ENCODE peak calls at places on chromosome 13, in seven cellular contexts. One of them, this sample, is unnamed.

GRCh38 chr13:41694902-41695301 is 237.6 kb downstream of the RGCC start:
- DNase-seq in choroid plexus epithelial cell: peak; percentile 95
- DNase-seq in WERI-Rb-1: no peak
- DNase-seq in mucosa of descending colon: peak; percentile 43
- DNase-seq in activated gamma-delta T cell treated with anti-CD3 and anti-CD28 coated beads, Interleukin-2, amount 50 U/mL, for 16 hours: no peak
- DNase-seq in Calu3: peak; percentile 40
- DNase-seq in anterior cingulate cortex: no peak
- DNase-seq in this sample: no peak

GRCh38 chr13:44096906-44097305 is 217.2 kb downstream of the LACC1 start:
- DNase-seq in Calu3: no peak
- DNase-seq in anterior cingulate cortex: no peak
- DNase-seq in WERI-Rb-1: no peak
- DNase-seq in mucosa of descending colon: no peak
- DNase-seq in activated gamma-delta T cell treated with anti-CD3 and anti-CD28 coated beads, Interleukin-2, amount 50 U/mL, for 16 hours: no peak
- DNase-seq in choroid plexus epithelial cell: no peak
- DNase-seq in this sample: no peak

GRCh38 chr13:26967119-26968038 is 204.2 kb downstream of the USP12 start:
- DNase-seq in choroid plexus epithelial cell: no peak
- DNase-seq in Calu3: no peak
- DNase-seq in activated gamma-delta T cell treated with anti-CD3 and anti-CD28 coated beads, Interleukin-2, amount 50 U/mL, for 16 hours: no peak
- DNase-seq in anterior cingulate cortex: no peak
- DNase-seq in mucosa of descending colon: peak; percentile 49
- DNase-seq in WERI-Rb-1: no peak
- DNase-seq in this sample: peak; percentile 99

GRCh38 chr13:35470671-35471465 is 5.6 kb downstream of the MAB21L1 start:
- DNase-seq in activated gamma-delta T cell treated with anti-CD3 and anti-CD28 coated beads, Interleukin-2, amount 50 U/mL, for 16 hours: no peak
- DNase-seq in anterior cingulate cortex: no peak
- DNase-seq in WERI-Rb-1: peak; percentile 81
- DNase-seq in mucosa of descending colon: peak; percentile 10
- DNase-seq in choroid plexus epithelial cell: peak; percentile 41
- DNase-seq in Calu3: no peak
- DNase-seq in this sample: peak; percentile 90

GRCh38 chr13:65843314-65843731 is 1386.8 kb downstream of the PCDH9 start:
- DNase-seq in WERI-Rb-1: no peak
- DNase-seq in activated gamma-delta T cell treated with anti-CD3 and anti-CD28 coated beads, Interleukin-2, amount 50 U/mL, for 16 hours: no peak
- DNase-seq in Calu3: no peak
- DNase-seq in mucosa of descending colon: no peak
- DNase-seq in anterior cingulate cortex: no peak
- DNase-seq in choroid plexus epithelial cell: no peak
- DNase-seq in this sample: no peak

GRCh38 chr13:50766043-50766442 is 77.4 kb downstream of the DLEU7 start:
- DNase-seq in mucosa of descending colon: no peak
- DNase-seq in WERI-Rb-1: no peak
- DNase-seq in choroid plexus epithelial cell: no peak
- DNase-seq in Calu3: no peak
- DNase-seq in activated gamma-delta T cell treated with anti-CD3 and anti-CD28 coated beads, Interleukin-2, amount 50 U/mL, for 16 hours: no peak
- DNase-seq in anterior cingulate cortex: no peak
- DNase-seq in this sample: no peak

GRCh38 chr13:20525601-20526544 is at the start of gene CRYL1:
- DNase-seq in activated gamma-delta T cell treated with anti-CD3 and anti-CD28 coated beads, Interleukin-2, amount 50 U/mL, for 16 hours: peak; percentile 45
- DNase-seq in mucosa of descending colon: peak; percentile 84
- DNase-seq in anterior cingulate cortex: peak; percentile 75
- DNase-seq in Calu3: peak; percentile 52
- DNase-seq in WERI-Rb-1: peak; percentile 73
- DNase-seq in choroid plexus epithelial cell: peak; percentile 46
- DNase-seq in this sample: peak; percentile 85

GRCh38 chr13:85497652-85498051 is 301.6 kb downstream of the SLITRK6 start:
- DNase-seq in WERI-Rb-1: no peak
- DNase-seq in anterior cingulate cortex: no peak
- DNase-seq in mucosa of descending colon: no peak
- DNase-seq in activated gamma-delta T cell treated with anti-CD3 and anti-CD28 coated beads, Interleukin-2, amount 50 U/mL, for 16 hours: no peak
- DNase-seq in choroid plexus epithelial cell: peak; percentile 95
- DNase-seq in Calu3: peak; percentile 34
- DNase-seq in this sample: no peak

GRCh38 chr13:73168226-73168992 is 109.6 kb downstream of the KLF5 start:
- DNase-seq in activated gamma-delta T cell treated with anti-CD3 and anti-CD28 coated beads, Interleukin-2, amount 50 U/mL, for 16 hours: no peak
- DNase-seq in anterior cingulate cortex: no peak
- DNase-seq in WERI-Rb-1: no peak
- DNase-seq in Calu3: no peak
- DNase-seq in mucosa of descending colon: no peak
- DNase-seq in choroid plexus epithelial cell: no peak
- DNase-seq in this sample: no peak

GRCh38 chr13:29573190-29573589 is 22.3 kb downstream of the SLC7A1 start:
- DNase-seq in mucosa of descending colon: peak; percentile 85
- DNase-seq in WERI-Rb-1: no peak
- DNase-seq in Calu3: no peak
- DNase-seq in activated gamma-delta T cell treated with anti-CD3 and anti-CD28 coated beads, Interleukin-2, amount 50 U/mL, for 16 hours: no peak
- DNase-seq in choroid plexus epithelial cell: peak; percentile 58
- DNase-seq in anterior cingulate cortex: peak; percentile 21
- DNase-seq in this sample: peak; percentile 60

GRCh38 chr13:21465710-21466160 is 6.6 kb upstream of the ZDHHC20 start:
- DNase-seq in anterior cingulate cortex: no peak
- DNase-seq in choroid plexus epithelial cell: no peak
- DNase-seq in activated gamma-delta T cell treated with anti-CD3 and anti-CD28 coated beads, Interleukin-2, amount 50 U/mL, for 16 hours: no peak
- DNase-seq in Calu3: peak; percentile 36
- DNase-seq in mucosa of descending colon: peak; percentile 22
- DNase-seq in WERI-Rb-1: no peak
- DNase-seq in this sample: no peak

GRCh38 chr13:88945793-88946192 is 1274.6 kb downstream of the SLITRK5 start:
- DNase-seq in Calu3: no peak
- DNase-seq in choroid plexus epithelial cell: no peak
- DNase-seq in WERI-Rb-1: no peak
- DNase-seq in mucosa of descending colon: no peak
- DNase-seq in activated gamma-delta T cell treated with anti-CD3 and anti-CD28 coated beads, Interleukin-2, amount 50 U/mL, for 16 hours: no peak
- DNase-seq in anterior cingulate cortex: no peak
- DNase-seq in this sample: no peak

GRCh38 chr13:99582511-99582910 is 81.2 kb downstream of the TM9SF2 start:
- DNase-seq in mucosa of descending colon: no peak
- DNase-seq in Calu3: no peak
- DNase-seq in anterior cingulate cortex: no peak
- DNase-seq in activated gamma-delta T cell treated with anti-CD3 and anti-CD28 coated beads, Interleukin-2, amount 50 U/mL, for 16 hours: no peak
- DNase-seq in choroid plexus epithelial cell: no peak
- DNase-seq in WERI-Rb-1: no peak
- DNase-seq in this sample: no peak

GRCh38 chr13:24630851-24631341 is 49.3 kb upstream of the ATP12A start:
- DNase-seq in WERI-Rb-1: no peak
- DNase-seq in Calu3: peak; percentile 65
- DNase-seq in mucosa of descending colon: no peak
- DNase-seq in choroid plexus epithelial cell: peak; percentile 66
- DNase-seq in anterior cingulate cortex: no peak
- DNase-seq in activated gamma-delta T cell treated with anti-CD3 and anti-CD28 coated beads, Interleukin-2, amount 50 U/mL, for 16 hours: no peak
- DNase-seq in this sample: no peak

GRCh38 chr13:32910530-32910929 is 105.7 kb upstream of the KL start:
- DNase-seq in anterior cingulate cortex: no peak
- DNase-seq in choroid plexus epithelial cell: no peak
- DNase-seq in activated gamma-delta T cell treated with anti-CD3 and anti-CD28 coated beads, Interleukin-2, amount 50 U/mL, for 16 hours: no peak
- DNase-seq in WERI-Rb-1: no peak
- DNase-seq in Calu3: no peak
- DNase-seq in mucosa of descending colon: no peak
- DNase-seq in this sample: no peak

GRCh38 chr13:85755123-85755522 is 44.1 kb downstream of the SLITRK6 start:
- DNase-seq in choroid plexus epithelial cell: peak; percentile 8
- DNase-seq in WERI-Rb-1: no peak
- DNase-seq in anterior cingulate cortex: no peak
- DNase-seq in Calu3: no peak
- DNase-seq in activated gamma-delta T cell treated with anti-CD3 and anti-CD28 coated beads, Interleukin-2, amount 50 U/mL, for 16 hours: no peak
- DNase-seq in mucosa of descending colon: no peak
- DNase-seq in this sample: no peak

GRCh38 chr13:30033681-30034447 is 183.4 kb upstream of the UBL3 start:
- DNase-seq in choroid plexus epithelial cell: peak; percentile 39
- DNase-seq in WERI-Rb-1: no peak
- DNase-seq in mucosa of descending colon: no peak
- DNase-seq in activated gamma-delta T cell treated with anti-CD3 and anti-CD28 coated beads, Interleukin-2, amount 50 U/mL, for 16 hours: no peak
- DNase-seq in anterior cingulate cortex: no peak
- DNase-seq in Calu3: no peak
- DNase-seq in this sample: no peak

GRCh38 chr13:113152894-113153809 is 5.3 kb upstream of the PROZ start:
- DNase-seq in activated gamma-delta T cell treated with anti-CD3 and anti-CD28 coated beads, Interleukin-2, amount 50 U/mL, for 16 hours: no peak
- DNase-seq in mucosa of descending colon: peak; percentile 56
- DNase-seq in WERI-Rb-1: peak; percentile 58
- DNase-seq in anterior cingulate cortex: no peak
- DNase-seq in Calu3: peak; percentile 2
- DNase-seq in choroid plexus epithelial cell: peak; percentile 67
- DNase-seq in this sample: peak; percentile 12

GRCh38 chr13:52053460-52053859 is 29.0 kb downstream of the UTP14C start:
- DNase-seq in WERI-Rb-1: no peak
- DNase-seq in mucosa of descending colon: no peak
- DNase-seq in activated gamma-delta T cell treated with anti-CD3 and anti-CD28 coated beads, Interleukin-2, amount 50 U/mL, for 16 hours: no peak
- DNase-seq in Calu3: no peak
- DNase-seq in choroid plexus epithelial cell: no peak
- DNase-seq in anterior cingulate cortex: no peak
- DNase-seq in this sample: no peak

GRCh38 chr13:50911051-50911690 is 1.6 kb downstream of the RNASEH2B start:
- DNase-seq in anterior cingulate cortex: no peak
- DNase-seq in activated gamma-delta T cell treated with anti-CD3 and anti-CD28 coated beads, Interleukin-2, amount 50 U/mL, for 16 hours: no peak
- DNase-seq in Calu3: no peak
- DNase-seq in WERI-Rb-1: no peak
- DNase-seq in choroid plexus epithelial cell: peak; percentile 9
- DNase-seq in mucosa of descending colon: no peak
- DNase-seq in this sample: peak; percentile 15

GRCh38 chr13:27408074-27408473 is 16.3 kb upstream of the GTF3A start:
- DNase-seq in mucosa of descending colon: no peak
- DNase-seq in Calu3: no peak
- DNase-seq in WERI-Rb-1: no peak
- DNase-seq in choroid plexus epithelial cell: no peak
- DNase-seq in activated gamma-delta T cell treated with anti-CD3 and anti-CD28 coated beads, Interleukin-2, amount 50 U/mL, for 16 hours: no peak
- DNase-seq in anterior cingulate cortex: no peak
- DNase-seq in this sample: no peak

GRCh38 chr13:39273953-39274352 is 235.7 kb downstream of the NHLRC3 start:
- DNase-seq in choroid plexus epithelial cell: peak; percentile 52
- DNase-seq in activated gamma-delta T cell treated with anti-CD3 and anti-CD28 coated beads, Interleukin-2, amount 50 U/mL, for 16 hours: no peak
- DNase-seq in WERI-Rb-1: peak; percentile 20
- DNase-seq in Calu3: peak; percentile 4
- DNase-seq in mucosa of descending colon: peak; percentile 62
- DNase-seq in anterior cingulate cortex: no peak
- DNase-seq in this sample: no peak

GRCh38 chr13:36518707-36519106 is 86.4 kb downstream of the CCNA1 start:
- DNase-seq in Calu3: no peak
- DNase-seq in choroid plexus epithelial cell: no peak
- DNase-seq in anterior cingulate cortex: no peak
- DNase-seq in mucosa of descending colon: no peak
- DNase-seq in WERI-Rb-1: no peak
- DNase-seq in activated gamma-delta T cell treated with anti-CD3 and anti-CD28 coated beads, Interleukin-2, amount 50 U/mL, for 16 hours: no peak
- DNase-seq in this sample: no peak

GRCh38 chr13:28531195-28531955 is 36.4 kb upstream of the FLT1 start:
- DNase-seq in activated gamma-delta T cell treated with anti-CD3 and anti-CD28 coated beads, Interleukin-2, amount 50 U/mL, for 16 hours: no peak
- DNase-seq in choroid plexus epithelial cell: peak; percentile 14
- DNase-seq in mucosa of descending colon: peak; percentile 38
- DNase-seq in WERI-Rb-1: no peak
- DNase-seq in anterior cingulate cortex: no peak
- DNase-seq in Calu3: no peak
- DNase-seq in this sample: peak; percentile 22

GRCh38 chr13:40315416-40316064 is 350.9 kb downstream of the FOXO1 start:
- DNase-seq in activated gamma-delta T cell treated with anti-CD3 and anti-CD28 coated beads, Interleukin-2, amount 50 U/mL, for 16 hours: no peak
- DNase-seq in WERI-Rb-1: no peak
- DNase-seq in choroid plexus epithelial cell: peak; percentile 18
- DNase-seq in mucosa of descending colon: peak; percentile 19
- DNase-seq in anterior cingulate cortex: no peak
- DNase-seq in Calu3: no peak
- DNase-seq in this sample: no peak

GRCh38 chr13:36131931-36132297 is 732 bp upstream of the DCLK1 start:
- DNase-seq in choroid plexus epithelial cell: peak; percentile 69
- DNase-seq in mucosa of descending colon: peak; percentile 19
- DNase-seq in anterior cingulate cortex: no peak
- DNase-seq in activated gamma-delta T cell treated with anti-CD3 and anti-CD28 coated beads, Interleukin-2, amount 50 U/mL, for 16 hours: no peak
- DNase-seq in WERI-Rb-1: no peak
- DNase-seq in Calu3: no peak
- DNase-seq in this sample: no peak

GRCh38 chr13:47087841-47088240 is 191.0 kb upstream of the HTR2A start:
- DNase-seq in mucosa of descending colon: no peak
- DNase-seq in Calu3: no peak
- DNase-seq in choroid plexus epithelial cell: peak; percentile 72
- DNase-seq in WERI-Rb-1: no peak
- DNase-seq in anterior cingulate cortex: no peak
- DNase-seq in activated gamma-delta T cell treated with anti-CD3 and anti-CD28 coated beads, Interleukin-2, amount 50 U/mL, for 16 hours: no peak
- DNase-seq in this sample: no peak

GRCh38 chr13:32587014-32587773 is 942 bp downstream of the PDS5B start:
- DNase-seq in mucosa of descending colon: peak; percentile 73
- DNase-seq in choroid plexus epithelial cell: peak; percentile 76
- DNase-seq in anterior cingulate cortex: peak; percentile 47
- DNase-seq in activated gamma-delta T cell treated with anti-CD3 and anti-CD28 coated beads, Interleukin-2, amount 50 U/mL, for 16 hours: peak; percentile 38
- DNase-seq in Calu3: peak; percentile 53
- DNase-seq in WERI-Rb-1: peak; percentile 74
- DNase-seq in this sample: peak; percentile 74

GRCh38 chr13:64471916-64472315 is 2758.2 kb downstream of the PCDH9 start:
- DNase-seq in activated gamma-delta T cell treated with anti-CD3 and anti-CD28 coated beads, Interleukin-2, amount 50 U/mL, for 16 hours: no peak
- DNase-seq in choroid plexus epithelial cell: peak; percentile 79
- DNase-seq in anterior cingulate cortex: no peak
- DNase-seq in Calu3: no peak
- DNase-seq in WERI-Rb-1: no peak
- DNase-seq in mucosa of descending colon: no peak
- DNase-seq in this sample: no peak

GRCh38 chr13:99778500-99778899 is 193.1 kb downstream of the ZIC5 start:
- DNase-seq in choroid plexus epithelial cell: no peak
- DNase-seq in activated gamma-delta T cell treated with anti-CD3 and anti-CD28 coated beads, Interleukin-2, amount 50 U/mL, for 16 hours: no peak
- DNase-seq in WERI-Rb-1: peak; percentile 73
- DNase-seq in mucosa of descending colon: no peak
- DNase-seq in Calu3: no peak
- DNase-seq in anterior cingulate cortex: no peak
- DNase-seq in this sample: peak; percentile 88

GRCh38 chr13:100439247-100439955 is 149.2 kb downstream of the GGACT start:
- DNase-seq in choroid plexus epithelial cell: peak; percentile 14
- DNase-seq in anterior cingulate cortex: no peak
- DNase-seq in activated gamma-delta T cell treated with anti-CD3 and anti-CD28 coated beads, Interleukin-2, amount 50 U/mL, for 16 hours: no peak
- DNase-seq in WERI-Rb-1: no peak
- DNase-seq in mucosa of descending colon: no peak
- DNase-seq in Calu3: no peak
- DNase-seq in this sample: no peak

GRCh38 chr13:51825165-51825592 is 19.8 kb downstream of the TMEM272 start:
- DNase-seq in activated gamma-delta T cell treated with anti-CD3 and anti-CD28 coated beads, Interleukin-2, amount 50 U/mL, for 16 hours: no peak
- DNase-seq in anterior cingulate cortex: no peak
- DNase-seq in choroid plexus epithelial cell: peak; percentile 87
- DNase-seq in Calu3: no peak
- DNase-seq in mucosa of descending colon: no peak
- DNase-seq in WERI-Rb-1: no peak
- DNase-seq in this sample: no peak

GRCh38 chr13:19888799-19889198 is 25.4 kb upstream of the ZMYM5 start:
- DNase-seq in anterior cingulate cortex: no peak
- DNase-seq in Calu3: no peak
- DNase-seq in activated gamma-delta T cell treated with anti-CD3 and anti-CD28 coated beads, Interleukin-2, amount 50 U/mL, for 16 hours: no peak
- DNase-seq in WERI-Rb-1: no peak
- DNase-seq in choroid plexus epithelial cell: peak; percentile 55
- DNase-seq in mucosa of descending colon: no peak
- DNase-seq in this sample: no peak